ENCODE peak calls at places on chromosomes 4 and X, in four cellular contexts. W is MG63; E is T-helper 2 cell; Y is stimulated activated CD8-positive, alpha-beta memory T cell treated with anti-CD3 and anti-CD28 coated beads, Interleukin-4, amount 100 ng/mL, for 1 hour. Q is an unnamed sample.

GRCh38 chr4:100098681-100099080 is 91.6 kb downstream of the DDIT4L start:
- DNase-seq in W (no peak), E (no peak), Y (no peak), Q (no peak)

GRCh38 chr4:84796388-84796787 is 170.1 kb downstream of the WDFY3 start:
- DNase-seq in W (no peak), E (no peak), Y (no peak), Q (no peak)

GRCh38 chrX:103733017-103733416 is 22.3 kb downstream of the TMEM31 start:
- DNase-seq in W (no peak), E (no peak), Y (no peak), Q (no peak)

GRCh38 chr4:168511780-168512467 is 15.1 kb downstream of the PALLD start:
- DNase-seq in W (no peak), E (peak), Y (peak), Q (no peak)

GRCh38 chr4:42865572-42866189 is 26.8 kb upstream of the GRXCR1 start:
- DNase-seq in W (peak), E (peak), Y (peak), Q (peak)

GRCh38 chr4:33025236-33025635 is 2305.1 kb downstream of the PCDH7 start:
- DNase-seq in W (no peak), E (no peak), Y (no peak), Q (no peak)

GRCh38 chr4:97104006-97104405 is 1039.3 kb downstream of the STPG2 start:
- DNase-seq in W (peak), E (no peak), Y (no peak), Q (no peak)

GRCh38 chrX:138929905-138930304 is 218.4 kb upstream of the FGF13 start:
- DNase-seq in W (no peak), E (no peak), Y (no peak), Q (no peak)

GRCh38 chr4:67593741-67594175 is 35.2 kb downstream of the STAP1 start:
- DNase-seq in W (no peak), E (no peak), Y (no peak), Q (no peak)

GRCh38 chr4:75675004-75675531 is 1.9 kb upstream of the G3BP2 start:
- DNase-seq in W (no peak), E (no peak), Y (no peak), Q (no peak)

GRCh38 chr4:154049457-154050181 is 260.7 kb upstream of the SFRP2 start:
- DNase-seq in W (peak), E (no peak), Y (no peak), Q (no peak)